ENCODE peak calls at places on chromosomes 2 and 18, in seven cellular contexts. T is stimulated activated CD8-positive, alpha-beta memory T cell treated with anti-CD3 and anti-CD28 coated beads, Interleukin-12 subunit alpha, Interleukin-12 subunit beta, amount 100 ng/mL, for 1 hour; G is EH; J is AG10803; I is T-helper 1 cell; U is H1; P is fibroblast of lung. C is an unnamed sample.

GRCh38 chr2:204475403-204475802 is 69.9 kb upstream of the PARD3B start:
- DNase-seq in T (no peak), G (no peak), J (no peak), I (no peak), U (no peak), P (no peak), C (no peak)

GRCh38 chr2:158457092-158457825 is 507 bp downstream of the PKP4 start:
- DNase-seq in T (peak; percentile 4), G (peak; percentile 74), J (peak; percentile 63), I (peak; percentile 32), U (peak; percentile 86), P (peak; percentile 63), C (peak; percentile 52)

GRCh38 chr2:94994063-94994913 is 31.2 kb upstream of the MAL start:
- DNase-seq in T (no peak), G (no peak), J (no peak), I (no peak), U (no peak), P (no peak), C (no peak)

GRCh38 chr18:5207471-5207870 is 10.4 kb upstream of the AKAIN1 start:
- DNase-seq in T (no peak), G (no peak), J (no peak), I (no peak), U (no peak), P (no peak), C (no peak)

GRCh38 chr2:27023740-27024139 is 9.0 kb upstream of the TMEM214 start:
- DNase-seq in T (no peak), G (no peak), J (no peak), I (no peak), U (no peak), P (no peak), C (no peak)

GRCh38 chr2:174593574-174594203 is 3.9 kb downstream of the WIPF1 start:
- DNase-seq in T (peak; percentile 41), G (peak; percentile 85), J (peak; percentile 83), I (peak; percentile 53), U (no peak), P (peak; percentile 82), C (peak; percentile 91)

GRCh38 chr2:209253544-209253943 is 170.3 kb upstream of the MAP2 start:
- DNase-seq in T (no peak), G (no peak), J (no peak), I (no peak), U (no peak), P (no peak), C (no peak)

GRCh38 chr2:39547811-39548719 is 111.0 kb upstream of the MAP4K3 start:
- DNase-seq in T (no peak), G (peak; percentile 79), J (peak; percentile 7), I (no peak), U (no peak), P (peak; percentile 12), C (peak; percentile 75)

GRCh38 chr18:11561293-11561692 is 48.1 kb upstream of the SLC35G4 start:
- DNase-seq in T (no peak), G (no peak), J (no peak), I (no peak), U (no peak), P (no peak), C (no peak)

C was measured in astrocyte.